ENCODE peak calls at places on chromosomes 12 and 14, in nine cellular contexts. H is NCI-H460, Y is foreskin fibroblast, X is iPS-NIHi11, F is T1000, P is stomach, N is left kidney, R is iPS DF 19.7, M is GM19239. O is an unnamed sample.
A peak's percentile ranks its signal among the peaks of the same experiment; 100 is the strongest.

GRCh38 chr12:97148941-97149559 is 242.0 kb downstream of the NEDD1 start:
- DNase-seq in H (peak; percentile 39), Y (no peak), X (peak; percentile 75), F (peak; percentile 68), P (peak; percentile 68), N (peak; percentile 87), R (peak; percentile 47), M (peak; percentile 25), O (peak; percentile 84)

GRCh38 chr12:49293056-49293956 is 1.6 kb upstream of the PRPH start:
- DNase-seq in H (no peak), Y (peak; percentile 31), X (peak; percentile 25), F (no peak), P (peak; percentile 62), N (peak; percentile 66), R (no peak), M (no peak), O (peak; percentile 80)

GRCh38 chr12:15706010-15706676 is 83.0 kb downstream of the EPS8 start:
- DNase-seq in H (no peak), Y (peak; percentile 36), X (peak; percentile 46), F (no peak), P (peak; percentile 54), N (no peak), R (no peak), M (no peak), O (peak; percentile 71)

GRCh38 chr14:35140718-35141581 is 18.6 kb downstream of the PRORP start:
- DNase-seq in H (peak; percentile 32), Y (peak; percentile 45), X (no peak), F (no peak), P (no peak), N (no peak), R (no peak), M (no peak), O (no peak)

GRCh38 chr14:21428930-21429329 is 27.0 kb downstream of the CHD8 start:
- DNase-seq in H (no peak), Y (no peak), X (no peak), F (no peak), P (peak; percentile 76), N (no peak), R (no peak), M (no peak), O (no peak)

GRCh38 chr12:62802981-62803380 is 132.0 kb downstream of the PPM1H start:
- DNase-seq in H (no peak), Y (peak; percentile 57), X (no peak), F (no peak), P (no peak), N (peak; percentile 24), R (no peak), M (no peak), O (no peak)

GRCh38 chr12:132579747-132580146 is 30.6 kb downstream of the LRCOL1 start:
- DNase-seq in H (no peak), Y (no peak), X (no peak), F (no peak), P (no peak), N (peak; percentile 28), R (no peak), M (no peak), O (no peak)

GRCh38 chr14:98175881-98176280 is 1096.1 kb downstream of the BCL11B start:
- DNase-seq in H (no peak), Y (no peak), X (no peak), F (no peak), P (no peak), N (no peak), R (no peak), M (no peak), O (no peak)

GRCh38 chr14:24116111-24116809 is 1.5 kb upstream of the NRL start:
- DNase-seq in H (no peak), Y (no peak), X (no peak), F (no peak), P (no peak), N (no peak), R (no peak), M (no peak), O (no peak)

GRCh38 chr12:108828774-108829173 is 28.6 kb downstream of the SSH1 start:
- DNase-seq in H (no peak), Y (no peak), X (no peak), F (peak; percentile 67), P (no peak), N (no peak), R (no peak), M (no peak), O (no peak)

GRCh38 chr12:50100561-50100960 is 3.2 kb upstream of the GPD1 start:
- DNase-seq in H (no peak), Y (no peak), X (no peak), F (no peak), P (no peak), N (no peak), R (no peak), M (no peak), O (no peak)

GRCh38 chr12:77941396-77941795 is 110.7 kb downstream of the NAV3 start:
- DNase-seq in H (no peak), Y (peak; percentile 31), X (no peak), F (no peak), P (no peak), N (no peak), R (no peak), M (no peak), O (no peak)

GRCh38 chr14:74569387-74569786 is 42.6 kb downstream of the LTBP2 start:
- DNase-seq in H (no peak), Y (no peak), X (no peak), F (no peak), P (no peak), N (peak; percentile 59), R (no peak), M (no peak), O (no peak)

GRCh38 chr12:15322164-15323054 is at the start of gene PTPRO:
- DNase-seq in H (no peak), Y (peak; percentile 56), X (peak; percentile 57), F (no peak), P (no peak), N (peak; percentile 81), R (peak; percentile 7), M (no peak), O (peak; percentile 84)

GRCh38 chr14:102058146-102058545 is 28.7 kb downstream of the HSP90AA1 start:
- DNase-seq in H (no peak), Y (no peak), X (no peak), F (no peak), P (no peak), N (no peak), R (no peak), M (no peak), O (no peak)

GRCh38 chr12:85575115-85576096 is 260.8 kb downstream of the RASSF9 start:
- DNase-seq in H (peak; percentile 56), Y (peak; percentile 81), X (peak; percentile 68), F (peak; percentile 12), P (peak; percentile 53), N (peak; percentile 85), R (no peak), M (peak; percentile 13), O (peak; percentile 61)

GRCh38 chr14:102633906-102634595 is 41.6 kb downstream of the RCOR1 start:
- DNase-seq in H (no peak), Y (no peak), X (no peak), F (no peak), P (no peak), N (no peak), R (no peak), M (no peak), O (no peak)

GRCh38 chr12:111031956-111032919 is 111.9 kb upstream of the MYL2 start:
- DNase-seq in H (no peak), Y (no peak), X (no peak), F (no peak), P (no peak), N (no peak), R (no peak), M (no peak), O (no peak)

GRCh38 chr12:56267443-56268071 is 815 bp downstream of the COQ10A start:
- DNase-seq in H (no peak), Y (no peak), X (peak; percentile 59), F (no peak), P (no peak), N (peak; percentile 18), R (no peak), M (no peak), O (peak; percentile 58)

GRCh38 chr12:65501093-65501621 is 222.7 kb downstream of the MSRB3 start:
- DNase-seq in H (no peak), Y (peak; percentile 58), X (no peak), F (no peak), P (no peak), N (peak; percentile 37), R (no peak), M (no peak), O (no peak)

GRCh38 chr14:101888182-101888581 is 76.2 kb upstream of the DYNC1H1 start:
- DNase-seq in H (no peak), Y (no peak), X (no peak), F (no peak), P (no peak), N (no peak), R (no peak), M (no peak), O (no peak)

GRCh38 chr14:74348735-74349463 is 628 bp downstream of the VRTN start:
- DNase-seq in H (no peak), Y (no peak), X (peak; percentile 62), F (no peak), P (no peak), N (no peak), R (no peak), M (no peak), O (no peak)

GRCh38 chr12:49198431-49199155 is 9.7 kb upstream of the TUBA1A start:
- DNase-seq in H (no peak), Y (peak; percentile 97), X (peak; percentile 59), F (no peak), P (no peak), N (peak; percentile 33), R (no peak), M (no peak), O (peak; percentile 42)

GRCh38 chr12:69415471-69416275 is 54.5 kb upstream of the FRS2 start:
- DNase-seq in H (peak; percentile 55), Y (peak; percentile 92), X (peak; percentile 70), F (peak; percentile 96), P (peak; percentile 50), N (peak; percentile 85), R (peak; percentile 48), M (no peak), O (peak; percentile 82)

GRCh38 chr12:2739832-2740641 is 54.7 kb upstream of the FKBP4 start:
- DNase-seq in H (peak; percentile 12), Y (peak; percentile 73), X (no peak), F (peak; percentile 23), P (peak; percentile 35), N (peak; percentile 54), R (no peak), M (no peak), O (peak; percentile 25)

GRCh38 chr14:55373784-55374725 is 37.6 kb downstream of the ATG14 start:
- DNase-seq in H (no peak), Y (peak; percentile 60), X (no peak), F (peak; percentile 24), P (no peak), N (no peak), R (no peak), M (peak; percentile 15), O (no peak)

GRCh38 chr14:24416932-24417619 is 12.4 kb downstream of the CBLN3 start:
- DNase-seq in H (no peak), Y (no peak), X (no peak), F (no peak), P (no peak), N (no peak), R (no peak), M (no peak), O (no peak)

GRCh38 chr12:118680361-118680963 is 300.9 kb upstream of the SRRM4 start:
- DNase-seq in H (no peak), Y (no peak), X (no peak), F (no peak), P (no peak), N (no peak), R (no peak), M (no peak), O (peak; percentile 50)

GRCh38 chr12:68915055-68915454 is 17.9 kb downstream of the CPM start:
- DNase-seq in H (no peak), Y (peak; percentile 82), X (no peak), F (peak; percentile 88), P (no peak), N (no peak), R (no peak), M (no peak), O (no peak)

GRCh38 chr14:59919582-59920377 is at the start of gene LRRC9:
- DNase-seq in H (no peak), Y (peak; percentile 16), X (peak; percentile 94), F (no peak), P (no peak), N (peak; percentile 97), R (peak; percentile 79), M (no peak), O (peak; percentile 98)

GRCh38 chr12:82873309-82873708 is 186.6 kb downstream of the TMTC2 start:
- DNase-seq in H (no peak), Y (no peak), X (no peak), F (no peak), P (no peak), N (no peak), R (no peak), M (no peak), O (no peak)